ENCODE peak calls at places on chromosomes 3 and 15, in eight cellular contexts. One of them, this sample, is unnamed.
A peak's percentile ranks its signal among the peaks of the same experiment; 100 is the strongest.

GRCh38 chr3:55498520-55498919 is 11.4 kb upstream of the WNT5A start:
- DNase-seq in GM13976: no peak
- DNase-seq in IMR-90: no peak
- DNase-seq in adrenal gland: no peak
- DNase-seq in SHP77 treated with DMSO at 0.1 percent for 48 hours: no peak
- DNase-seq in AG09319: no peak
- DNase-seq in colonic mucosa: no peak
- DNase-seq in PC-3: no peak
- DNase-seq in this sample: no peak

GRCh38 chr3:132843349-132843748 is 121.1 kb upstream of the NPHP3 start:
- DNase-seq in AG09319: no peak
- DNase-seq in GM13976: no peak
- DNase-seq in PC-3: no peak
- DNase-seq in SHP77 treated with DMSO at 0.1 percent for 48 hours: no peak
- DNase-seq in adrenal gland: no peak
- DNase-seq in IMR-90: no peak
- DNase-seq in colonic mucosa: no peak
- DNase-seq in this sample: no peak

GRCh38 chr3:17489139-17489538 is 253.3 kb downstream of the TBC1D5 start:
- DNase-seq in adrenal gland: no peak
- DNase-seq in AG09319: no peak
- DNase-seq in IMR-90: peak; percentile 77
- DNase-seq in colonic mucosa: no peak
- DNase-seq in GM13976: no peak
- DNase-seq in SHP77 treated with DMSO at 0.1 percent for 48 hours: no peak
- DNase-seq in PC-3: peak; percentile 62
- DNase-seq in this sample: no peak

GRCh38 chr3:122886951-122887350 is 92.1 kb downstream of the SLC49A4 start:
- DNase-seq in GM13976: no peak
- DNase-seq in SHP77 treated with DMSO at 0.1 percent for 48 hours: no peak
- DNase-seq in PC-3: no peak
- DNase-seq in IMR-90: no peak
- DNase-seq in adrenal gland: no peak
- DNase-seq in colonic mucosa: no peak
- DNase-seq in AG09319: no peak
- DNase-seq in this sample: no peak

GRCh38 chr3:188558343-188559068 is 404.5 kb downstream of the LPP start:
- DNase-seq in IMR-90: peak; percentile 39
- DNase-seq in adrenal gland: no peak
- DNase-seq in SHP77 treated with DMSO at 0.1 percent for 48 hours: no peak
- DNase-seq in AG09319: no peak
- DNase-seq in GM13976: no peak
- DNase-seq in colonic mucosa: no peak
- DNase-seq in PC-3: no peak
- DNase-seq in this sample: no peak

GRCh38 chr3:172808969-172809546 is 58.5 kb downstream of the ECT2 start:
- DNase-seq in colonic mucosa: no peak
- DNase-seq in SHP77 treated with DMSO at 0.1 percent for 48 hours: peak; percentile 3
- DNase-seq in IMR-90: peak; percentile 61
- DNase-seq in AG09319: peak; percentile 8
- DNase-seq in GM13976: no peak
- DNase-seq in PC-3: peak; percentile 60
- DNase-seq in adrenal gland: no peak
- DNase-seq in this sample: no peak

GRCh38 chr3:5013021-5013906 is 34.0 kb downstream of the BHLHE40 start:
- DNase-seq in GM13976: no peak
- DNase-seq in AG09319: no peak
- DNase-seq in colonic mucosa: peak; percentile 80
- DNase-seq in SHP77 treated with DMSO at 0.1 percent for 48 hours: no peak
- DNase-seq in adrenal gland: no peak
- DNase-seq in IMR-90: peak; percentile 47
- DNase-seq in PC-3: peak; percentile 80
- DNase-seq in this sample: no peak

GRCh38 chr15:38460543-38460942 is 6.6 kb downstream of the FAM98B start:
- DNase-seq in SHP77 treated with DMSO at 0.1 percent for 48 hours: no peak
- DNase-seq in GM13976: no peak
- DNase-seq in adrenal gland: no peak
- DNase-seq in AG09319: no peak
- DNase-seq in IMR-90: no peak
- DNase-seq in PC-3: no peak
- DNase-seq in colonic mucosa: no peak
- DNase-seq in this sample: no peak

GRCh38 chr15:73369073-73369694 is 426 bp upstream of the HCN4 start:
- DNase-seq in GM13976: no peak
- DNase-seq in PC-3: no peak
- DNase-seq in AG09319: no peak
- DNase-seq in adrenal gland: no peak
- DNase-seq in colonic mucosa: no peak
- DNase-seq in IMR-90: no peak
- DNase-seq in SHP77 treated with DMSO at 0.1 percent for 48 hours: no peak
- DNase-seq in this sample: no peak

GRCh38 chr3:124510290-124510689 is 220.0 kb upstream of the UMPS start:
- DNase-seq in SHP77 treated with DMSO at 0.1 percent for 48 hours: no peak
- DNase-seq in GM13976: no peak
- DNase-seq in AG09319: no peak
- DNase-seq in IMR-90: peak; percentile 65
- DNase-seq in adrenal gland: no peak
- DNase-seq in colonic mucosa: no peak
- DNase-seq in PC-3: peak; percentile 73
- DNase-seq in this sample: no peak

GRCh38 chr3:177322846-177323245 is 125.6 kb upstream of the TBL1XR1 start:
- DNase-seq in SHP77 treated with DMSO at 0.1 percent for 48 hours: no peak
- DNase-seq in adrenal gland: peak; percentile 35
- DNase-seq in GM13976: no peak
- DNase-seq in colonic mucosa: no peak
- DNase-seq in IMR-90: no peak
- DNase-seq in PC-3: no peak
- DNase-seq in AG09319: no peak
- DNase-seq in this sample: no peak

GRCh38 chr15:48794697-48795134 is 16.2 kb downstream of the CEP152 start:
- DNase-seq in AG09319: no peak
- DNase-seq in colonic mucosa: no peak
- DNase-seq in adrenal gland: no peak
- DNase-seq in SHP77 treated with DMSO at 0.1 percent for 48 hours: no peak
- DNase-seq in PC-3: peak; percentile 29
- DNase-seq in GM13976: peak; percentile 59
- DNase-seq in IMR-90: peak; percentile 17
- DNase-seq in this sample: no peak

GRCh38 chr3:40323946-40324345 is 14.4 kb downstream of the EIF1B start:
- DNase-seq in SHP77 treated with DMSO at 0.1 percent for 48 hours: no peak
- DNase-seq in AG09319: no peak
- DNase-seq in colonic mucosa: no peak
- DNase-seq in IMR-90: no peak
- DNase-seq in GM13976: no peak
- DNase-seq in adrenal gland: no peak
- DNase-seq in PC-3: no peak
- DNase-seq in this sample: no peak

GRCh38 chr15:67480741-67481140 is 40.2 kb upstream of the C15orf61 start:
- DNase-seq in AG09319: no peak
- DNase-seq in colonic mucosa: no peak
- DNase-seq in SHP77 treated with DMSO at 0.1 percent for 48 hours: no peak
- DNase-seq in GM13976: no peak
- DNase-seq in adrenal gland: no peak
- DNase-seq in PC-3: no peak
- DNase-seq in IMR-90: peak; percentile 11
- DNase-seq in this sample: no peak

GRCh38 chr3:45508659-45509037 is 85.9 kb upstream of the LIMD1 start:
- DNase-seq in SHP77 treated with DMSO at 0.1 percent for 48 hours: no peak
- DNase-seq in PC-3: no peak
- DNase-seq in AG09319: no peak
- DNase-seq in adrenal gland: no peak
- DNase-seq in IMR-90: no peak
- DNase-seq in GM13976: no peak
- DNase-seq in colonic mucosa: no peak
- DNase-seq in this sample: no peak

GRCh38 chr15:66459818-66460615 is 37.5 kb downstream of the SNAPC5 start:
- DNase-seq in colonic mucosa: no peak
- DNase-seq in IMR-90: peak; percentile 77
- DNase-seq in GM13976: no peak
- DNase-seq in adrenal gland: no peak
- DNase-seq in AG09319: no peak
- DNase-seq in SHP77 treated with DMSO at 0.1 percent for 48 hours: no peak
- DNase-seq in PC-3: peak; percentile 57
- DNase-seq in this sample: no peak

GRCh38 chr3:70805044-70805732 is 492.8 kb upstream of the MDFIC2 start:
- DNase-seq in GM13976: no peak
- DNase-seq in IMR-90: peak; percentile 80
- DNase-seq in adrenal gland: no peak
- DNase-seq in AG09319: no peak
- DNase-seq in PC-3: peak; percentile 74
- DNase-seq in colonic mucosa: no peak
- DNase-seq in SHP77 treated with DMSO at 0.1 percent for 48 hours: no peak
- DNase-seq in this sample: no peak

GRCh38 chr3:46845397-46845859 is 17.8 kb downstream of the MYL3 start:
- DNase-seq in adrenal gland: peak; percentile 59
- DNase-seq in colonic mucosa: peak; percentile 31
- DNase-seq in GM13976: no peak
- DNase-seq in IMR-90: peak; percentile 62
- DNase-seq in AG09319: peak; percentile 78
- DNase-seq in PC-3: peak; percentile 25
- DNase-seq in SHP77 treated with DMSO at 0.1 percent for 48 hours: peak; percentile 24
- DNase-seq in this sample: peak; percentile 85

GRCh38 chr3:25424238-25425013 is 3.6 kb upstream of the RARB start:
- DNase-seq in PC-3: peak; percentile 40
- DNase-seq in SHP77 treated with DMSO at 0.1 percent for 48 hours: no peak
- DNase-seq in GM13976: no peak
- DNase-seq in adrenal gland: no peak
- DNase-seq in IMR-90: no peak
- DNase-seq in colonic mucosa: no peak
- DNase-seq in AG09319: no peak
- DNase-seq in this sample: no peak

GRCh38 chr15:29682781-29683180 is 139.5 kb downstream of the TJP1 start:
- DNase-seq in GM13976: no peak
- DNase-seq in AG09319: no peak
- DNase-seq in PC-3: no peak
- DNase-seq in colonic mucosa: no peak
- DNase-seq in adrenal gland: no peak
- DNase-seq in IMR-90: peak; percentile 32
- DNase-seq in SHP77 treated with DMSO at 0.1 percent for 48 hours: no peak
- DNase-seq in this sample: no peak

GRCh38 chr3:126137490-126138130 is 42.8 kb downstream of the ALDH1L1 start:
- DNase-seq in SHP77 treated with DMSO at 0.1 percent for 48 hours: no peak
- DNase-seq in GM13976: no peak
- DNase-seq in AG09319: no peak
- DNase-seq in IMR-90: no peak
- DNase-seq in PC-3: no peak
- DNase-seq in colonic mucosa: peak; percentile 8
- DNase-seq in adrenal gland: no peak
- DNase-seq in this sample: no peak

GRCh38 chr15:86336051-86336788 is 256.5 kb downstream of the AGBL1 start:
- DNase-seq in GM13976: no peak
- DNase-seq in colonic mucosa: no peak
- DNase-seq in adrenal gland: no peak
- DNase-seq in SHP77 treated with DMSO at 0.1 percent for 48 hours: no peak
- DNase-seq in AG09319: no peak
- DNase-seq in PC-3: peak; percentile 67
- DNase-seq in IMR-90: no peak
- DNase-seq in this sample: no peak

GRCh38 chr3:113136071-113136470 is 75.3 kb upstream of the BOC start:
- DNase-seq in GM13976: no peak
- DNase-seq in SHP77 treated with DMSO at 0.1 percent for 48 hours: peak; percentile 18
- DNase-seq in IMR-90: peak; percentile 27
- DNase-seq in adrenal gland: no peak
- DNase-seq in PC-3: peak; percentile 60
- DNase-seq in colonic mucosa: no peak
- DNase-seq in AG09319: peak; percentile 15
- DNase-seq in this sample: no peak

GRCh38 chr3:149554826-149555225 is 80.3 kb downstream of the TM4SF4 start:
- DNase-seq in adrenal gland: peak; percentile 61
- DNase-seq in PC-3: peak; percentile 97
- DNase-seq in SHP77 treated with DMSO at 0.1 percent for 48 hours: no peak
- DNase-seq in IMR-90: peak; percentile 91
- DNase-seq in GM13976: no peak
- DNase-seq in AG09319: no peak
- DNase-seq in colonic mucosa: peak; percentile 57
- DNase-seq in this sample: no peak

GRCh38 chr3:121736112-121736511 is 13.4 kb downstream of the GOLGB1 start:
- DNase-seq in SHP77 treated with DMSO at 0.1 percent for 48 hours: no peak
- DNase-seq in colonic mucosa: no peak
- DNase-seq in PC-3: no peak
- DNase-seq in adrenal gland: no peak
- DNase-seq in AG09319: no peak
- DNase-seq in IMR-90: peak; percentile 39
- DNase-seq in GM13976: no peak
- DNase-seq in this sample: no peak

GRCh38 chr3:157405457-157405856 is 31.2 kb upstream of the PTX3 start:
- DNase-seq in IMR-90: peak; percentile 88
- DNase-seq in SHP77 treated with DMSO at 0.1 percent for 48 hours: no peak
- DNase-seq in PC-3: peak; percentile 71
- DNase-seq in GM13976: no peak
- DNase-seq in colonic mucosa: no peak
- DNase-seq in AG09319: no peak
- DNase-seq in adrenal gland: no peak
- DNase-seq in this sample: no peak

GRCh38 chr3:151227438-151228290 is 24.6 kb upstream of the GPR171 start:
- DNase-seq in PC-3: peak; percentile 81
- DNase-seq in adrenal gland: peak; percentile 70
- DNase-seq in IMR-90: peak; percentile 90
- DNase-seq in colonic mucosa: peak; percentile 81
- DNase-seq in SHP77 treated with DMSO at 0.1 percent for 48 hours: no peak
- DNase-seq in AG09319: peak; percentile 58
- DNase-seq in GM13976: peak; percentile 71
- DNase-seq in this sample: peak; percentile 14

GRCh38 chr3:194953291-194953690 is 267.6 kb downstream of the FAM43A start:
- DNase-seq in SHP77 treated with DMSO at 0.1 percent for 48 hours: no peak
- DNase-seq in AG09319: no peak
- DNase-seq in GM13976: no peak
- DNase-seq in adrenal gland: no peak
- DNase-seq in colonic mucosa: no peak
- DNase-seq in IMR-90: no peak
- DNase-seq in PC-3: no peak
- DNase-seq in this sample: no peak

GRCh38 chr15:88657326-88658069 is 18.7 kb downstream of the ISG20 start:
- DNase-seq in GM13976: peak; percentile 75
- DNase-seq in PC-3: peak; percentile 73
- DNase-seq in colonic mucosa: no peak
- DNase-seq in SHP77 treated with DMSO at 0.1 percent for 48 hours: no peak
- DNase-seq in AG09319: peak; percentile 30
- DNase-seq in IMR-90: peak; percentile 61
- DNase-seq in adrenal gland: no peak
- DNase-seq in this sample: no peak

GRCh38 chr3:124837730-124838186 is 49.4 kb downstream of the ITGB5 start:
- DNase-seq in SHP77 treated with DMSO at 0.1 percent for 48 hours: no peak
- DNase-seq in PC-3: peak; percentile 85
- DNase-seq in AG09319: peak; percentile 79
- DNase-seq in GM13976: no peak
- DNase-seq in colonic mucosa: peak; percentile 77
- DNase-seq in adrenal gland: peak; percentile 89
- DNase-seq in IMR-90: peak; percentile 87
- DNase-seq in this sample: peak; percentile 79